ENCODE peak calls at places on chromosomes 13 and 19, in eight cellular contexts. E is lung, W is mucosa of descending colon, A is cardiac fibroblast, D is AG09309, F is transverse colon, B is activated B cell treated with CpG ODN at 0.5 μM for 24 hours, Z is B cell. N is an unnamed sample.

GRCh38 chr13:100673831-100674362 is 698 bp downstream of the TMTC4 start:
- DNase-seq in A (peak), F (peak), B (no peak), E (peak), Z (no peak), W (peak), D (peak), N (peak)

GRCh38 chr13:78478183-78478582 is 125.2 kb downstream of the POU4F1 start:
- DNase-seq in D (no peak), W (no peak), Z (no peak), B (no peak), E (no peak), F (no peak), A (no peak), N (no peak)

GRCh38 chr13:30346159-30346788 is 38.9 kb upstream of the KATNAL1 start:
- DNase-seq in F (peak), E (no peak), A (no peak), B (no peak), W (peak), D (no peak), Z (peak), N (no peak)

GRCh38 chr13:95541308-95541707 is 11.2 kb upstream of the CLDN10 start:
- DNase-seq in B (no peak), D (no peak), F (no peak), W (no peak), E (no peak), A (no peak), Z (no peak), N (no peak)

GRCh38 chr13:73317140-73317539 is 258.3 kb downstream of the KLF5 start:
- DNase-seq in Z (no peak), W (no peak), B (no peak), A (no peak), F (no peak), D (no peak), E (no peak), N (no peak)

GRCh38 chr19:48501446-48501960 is 10.1 kb downstream of the LMTK3 start:
- DNase-seq in A (no peak), D (no peak), F (peak), B (no peak), W (peak), E (peak), Z (peak), N (no peak)

GRCh38 chr19:2503521-2504109 is 27.7 kb downstream of the GADD45B start:
- DNase-seq in F (no peak), D (no peak), E (no peak), Z (peak), W (peak), B (no peak), A (peak), N (peak)

GRCh38 chr19:49894879-49895565 is 1.7 kb downstream of the IL4I1 start:
- DNase-seq in W (no peak), A (no peak), D (no peak), E (no peak), B (no peak), Z (no peak), F (no peak), N (no peak)

GRCh38 chr19:12841094-12841493 is 2.8 kb downstream of the MAST1 start:
- DNase-seq in W (peak), E (no peak), D (no peak), B (no peak), F (no peak), Z (peak), A (peak), N (no peak)

GRCh38 chr19:38385057-38385803 is 2.6 kb downstream of the GGN start:
- DNase-seq in A (no peak), Z (no peak), W (no peak), E (no peak), D (no peak), B (no peak), F (no peak), N (no peak)

GRCh38 chr13:34035676-34036325 is 217.9 kb downstream of the RFC3 start:
- DNase-seq in A (no peak), E (no peak), Z (no peak), D (no peak), W (no peak), B (no peak), F (no peak), N (no peak)

GRCh38 chr19:14475251-14476073 is at the start of gene PTGER1:
- DNase-seq in E (no peak), B (no peak), D (no peak), A (peak), F (no peak), W (peak), Z (peak), N (peak)

GRCh38 chr13:68727788-68728187 is 1379.8 kb upstream of the ATXN8OS start:
- DNase-seq in E (no peak), B (no peak), A (no peak), D (no peak), W (no peak), Z (no peak), F (no peak), N (no peak)

GRCh38 chr19:45768644-45769053 is 403 bp downstream of the SIX5 start:
- DNase-seq in D (no peak), F (peak), B (peak), Z (peak), A (peak), W (peak), E (no peak), N (peak)

GRCh38 chr19:41149831-41150230 is 35.6 kb downstream of the CYP2F1 start:
- DNase-seq in W (no peak), F (no peak), B (no peak), D (no peak), A (no peak), E (no peak), Z (no peak), N (no peak)

GRCh38 chr19:5154129-5154798 is 185.4 kb downstream of the KDM4B start:
- DNase-seq in D (no peak), F (peak), W (no peak), A (peak), E (no peak), Z (peak), B (peak), N (no peak)

GRCh38 chr19:13031917-13032623 is 36.8 kb downstream of the NFIX start:
- DNase-seq in E (no peak), F (no peak), D (no peak), A (peak), B (no peak), W (no peak), Z (no peak), N (no peak)

GRCh38 chr19:22617614-22618325 is 16.4 kb upstream of the ZNF492 start:
- DNase-seq in F (no peak), E (no peak), B (no peak), W (no peak), D (no peak), A (no peak), Z (no peak), N (no peak)

GRCh38 chr19:14237011-14237941 is 31.3 kb upstream of the ADGRL1 start:
- DNase-seq in F (no peak), W (no peak), A (no peak), D (no peak), B (no peak), E (no peak), Z (no peak), N (no peak)

GRCh38 chr19:50629801-50630200 is 9.9 kb downstream of the SYT3 start:
- DNase-seq in Z (no peak), A (no peak), F (no peak), E (no peak), B (no peak), W (no peak), D (no peak), N (no peak)

GRCh38 chr19:42092350-42092749 is 16.4 kb downstream of the ZNF574 start:
- DNase-seq in F (peak), W (no peak), D (no peak), E (no peak), B (no peak), Z (peak), A (peak), N (no peak)

GRCh38 chr19:47225746-47226425 is 5.1 kb downstream of the BBC3 start:
- DNase-seq in D (no peak), E (peak), Z (peak), W (peak), F (peak), A (peak), B (peak), N (peak)

GRCh38 chr19:6739884-6740588 is 556 bp downstream of the TRIP10 start:
- DNase-seq in F (peak), D (no peak), E (no peak), Z (peak), B (peak), A (no peak), W (no peak), N (no peak)

GRCh38 chr19:40465025-40465780 is at the start of gene BLVRB:
- DNase-seq in Z (no peak), E (no peak), B (no peak), W (no peak), A (peak), D (peak), F (peak), N (peak)

GRCh38 chr13:105991622-105992254 is 543.7 kb downstream of the EFNB2 start:
- DNase-seq in W (no peak), F (no peak), D (peak), B (no peak), A (peak), E (peak), Z (no peak), N (no peak)

GRCh38 chr19:22144394-22144793 is 52.4 kb downstream of the ZNF676 start:
- DNase-seq in A (peak), B (no peak), Z (no peak), F (no peak), E (no peak), D (no peak), W (no peak), N (no peak)

GRCh38 chr19:48676887-48677286 is 4.1 kb upstream of the NTN5 start:
- DNase-seq in B (no peak), F (peak), Z (no peak), E (no peak), D (no peak), W (peak), A (no peak), N (no peak)

GRCh38 chr13:58081301-58081820 is 449.8 kb downstream of the PCDH17 start:
- DNase-seq in B (no peak), E (no peak), F (no peak), Z (no peak), A (no peak), W (no peak), D (no peak), N (no peak)

GRCh38 chr13:94858856-94859811 is 146.8 kb upstream of the SOX21 start:
- DNase-seq in E (peak), F (peak), W (peak), A (peak), B (no peak), D (no peak), Z (no peak), N (no peak)

GRCh38 chr19:5686647-5687359 is 3.3 kb upstream of the RPL36 start:
- DNase-seq in E (peak), D (no peak), Z (peak), A (peak), W (peak), B (peak), F (peak), N (peak)

GRCh38 chr19:2455481-2456300 is 1.1 kb downstream of the LMNB2 start:
- DNase-seq in E (no peak), W (peak), D (no peak), Z (peak), A (no peak), B (peak), F (peak), N (peak)

GRCh38 chr13:47094734-47095434 is 198.0 kb upstream of the HTR2A start:
- DNase-seq in F (no peak), D (no peak), A (no peak), Z (no peak), W (no peak), E (no peak), B (no peak), N (no peak)

GRCh38 chr13:43626994-43627393 is 159.8 kb downstream of the ENOX1 start:
- DNase-seq in W (no peak), D (no peak), A (no peak), Z (no peak), F (no peak), E (no peak), B (no peak), N (no peak)

GRCh38 chr19:37361994-37362393 is 8.9 kb upstream of the ZNF527 start:
- DNase-seq in E (no peak), D (no peak), W (no peak), B (no peak), Z (no peak), A (no peak), F (no peak), N (no peak)

GRCh38 chr13:56752630-56753029 is 388.1 kb upstream of the PRR20A start:
- DNase-seq in D (no peak), Z (no peak), E (no peak), B (no peak), W (no peak), A (no peak), F (no peak), N (no peak)

DNA sequence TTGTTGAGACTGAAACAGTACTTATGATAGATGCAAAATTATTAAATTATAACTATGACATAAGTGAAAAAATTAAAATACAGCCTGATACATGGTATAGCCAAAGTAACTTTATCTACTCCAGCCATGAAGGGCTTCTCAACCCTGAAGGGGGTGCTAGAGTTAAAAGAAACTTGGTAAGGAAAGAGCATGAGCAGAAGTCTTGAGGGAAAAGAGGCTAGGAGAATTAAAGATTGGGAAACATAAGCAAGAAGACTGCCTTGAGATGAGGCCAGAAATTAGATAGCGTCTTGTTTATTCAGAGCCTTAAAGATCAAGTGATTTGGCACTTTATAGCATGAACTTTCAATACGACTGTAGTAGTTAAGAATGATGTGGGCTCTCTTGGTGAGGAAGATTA is 385.5 kb upstream of the PRR20A start:
- DNase-seq in F (no peak), Z (no peak), D (no peak), A (no peak), E (no peak), W (no peak), B (no peak), N (no peak)
- TF ChIP-seq CTCF in F (no peak), Z (no peak), D (no peak), A (no peak), E (no peak), W (no peak), B (no peak), N (no peak)

DNA sequence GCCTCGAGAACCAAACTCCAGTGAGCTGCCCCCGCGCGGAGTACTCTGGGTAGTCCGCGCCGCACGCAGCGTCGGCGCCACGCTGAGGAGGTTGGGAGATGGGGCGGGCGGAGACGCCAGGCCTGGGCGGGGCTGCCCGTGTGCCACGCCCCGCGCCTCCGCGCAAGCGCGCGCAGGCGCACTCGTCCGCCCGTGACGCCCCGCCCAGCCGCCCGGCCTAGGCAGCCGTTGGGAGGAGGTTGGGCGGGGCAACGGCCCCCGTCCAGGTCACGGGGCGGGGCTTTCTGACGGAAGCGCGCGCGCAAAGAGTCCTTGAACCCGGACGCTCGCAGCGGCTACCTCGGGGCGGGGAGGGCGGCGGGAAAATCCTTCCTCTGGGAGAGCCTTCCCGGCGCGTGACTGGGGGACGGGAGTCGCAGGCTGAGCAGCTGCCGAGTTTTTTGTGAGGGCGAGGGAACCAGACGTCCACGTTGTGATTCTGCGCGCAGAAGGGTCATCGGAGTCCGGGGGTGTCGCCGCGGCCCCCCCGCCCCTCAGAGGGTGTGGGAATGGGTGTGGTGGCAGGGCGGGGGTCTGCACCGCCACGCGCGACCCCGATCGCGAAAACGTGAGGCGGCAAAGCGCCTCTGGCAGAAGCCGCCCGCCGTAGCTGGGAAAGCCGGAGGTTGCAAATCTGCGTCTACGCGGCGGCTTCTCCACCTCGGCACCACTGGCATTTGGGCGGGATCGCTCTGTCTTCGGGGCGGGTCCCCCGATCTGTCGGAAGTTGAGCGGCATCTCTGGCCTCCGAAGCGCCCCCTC is at the start of gene MED26:
- DNase-seq in F (peak), E (peak), B (peak), A (peak), W (peak), D (peak), Z (peak), N (peak)
- TF ChIP-seq CTCF in F (no peak), E (no peak), B (no peak), A (no peak), W (peak), D (no peak), Z (no peak), N (no peak)

GRCh38 chr13:44967656-44968451 is 21.4 kb downstream of the NUFIP1 start:
- DNase-seq in D (no peak), W (no peak), E (no peak), Z (no peak), B (no peak), F (no peak), A (peak), N (no peak)
- TF ChIP-seq CTCF in D (peak), W (no peak), E (no peak), Z (no peak), B (no peak), F (no peak), A (peak), N (no peak)

DNA sequence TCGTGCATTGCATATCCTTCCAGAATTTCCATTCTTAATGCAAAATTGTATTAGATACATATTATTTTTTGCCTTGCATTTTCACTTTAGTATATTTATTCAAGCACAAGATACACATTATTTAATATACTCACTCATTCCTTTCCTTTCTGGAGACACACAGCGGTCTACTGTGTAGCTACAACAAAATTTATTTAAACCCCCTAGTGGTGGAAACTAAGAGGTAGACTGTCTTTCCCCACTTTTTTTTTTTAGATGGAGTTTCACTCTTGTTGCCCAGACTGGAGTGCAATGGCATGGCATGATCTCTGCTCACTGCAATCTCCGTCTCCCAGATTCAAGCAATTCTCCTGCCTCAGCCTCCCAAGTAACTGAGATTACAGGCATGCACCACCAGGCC is 2040.3 kb upstream of the PCDH20 start:
- DNase-seq in F (no peak), E (no peak), B (no peak), D (no peak), Z (no peak), A (no peak), W (no peak), N (no peak)
- TF ChIP-seq CTCF in F (no peak), E (no peak), B (no peak), D (peak), Z (peak), A (peak), W (no peak), N (no peak)

DNA sequence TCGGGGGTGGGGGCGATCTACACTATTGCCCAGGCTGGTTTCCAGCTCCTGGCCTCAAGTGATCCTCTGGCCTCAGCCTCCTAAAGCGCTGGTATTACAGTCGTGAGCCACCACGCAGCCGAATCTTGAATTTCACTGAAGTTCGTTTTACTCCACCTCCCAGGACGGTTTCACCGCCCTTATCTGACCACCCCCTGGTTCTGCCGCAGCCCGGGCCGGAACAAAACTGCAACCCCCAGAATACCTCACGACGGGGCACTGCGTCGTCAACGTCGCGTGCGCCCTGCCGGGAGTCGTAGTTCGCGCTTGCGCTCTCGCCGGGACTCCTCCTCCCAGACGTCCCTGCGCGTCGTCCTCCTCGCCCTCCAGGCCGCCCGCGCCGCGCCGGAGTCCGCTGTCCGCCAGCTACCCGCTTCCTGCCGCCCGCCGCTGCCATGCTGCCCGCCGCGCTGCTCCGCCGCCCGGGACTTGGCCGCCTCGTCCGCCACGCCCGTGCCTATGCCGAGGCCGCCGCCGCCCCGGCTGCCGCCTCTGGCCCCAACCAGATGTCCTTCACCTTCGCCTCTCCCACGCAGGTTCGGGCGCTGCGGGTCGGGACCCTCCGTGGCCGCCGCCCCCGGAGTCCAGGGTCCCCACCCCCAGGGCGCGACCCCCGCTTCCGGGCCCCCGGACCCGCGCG is at the start of gene ATP5F1D:
- DNase-seq in A (peak), E (peak), B (peak), D (peak), F (peak), W (peak), Z (peak), N (peak)
- TF ChIP-seq CTCF in A (no peak), E (no peak), B (no peak), D (no peak), F (no peak), W (no peak), Z (no peak), N (no peak)

GRCh38 chr13:50285283-50285682 is 270.0 kb downstream of the KCNRG start:
- DNase-seq in W (no peak), E (no peak), A (no peak), B (no peak), D (no peak), F (no peak), Z (no peak), N (no peak)
- TF ChIP-seq CTCF in W (no peak), E (no peak), A (no peak), B (no peak), D (no peak), F (no peak), Z (no peak), N (no peak)